ENCODE peak calls at places on chromosome 3, in six cellular contexts. One of them, this sample, is unnamed.

GRCh38 chr3:195872800-195873199 is 35.6 kb downstream of the TNK2 start:
- DNase-seq in GM23338: no peak
- DNase-seq in esophagus muscularis mucosa: no peak
- DNase-seq in stimulated activated CD8-positive, alpha-beta memory T cell treated with anti-CD3 and anti-CD28 coated beads, Interleukin-2, amount 100 ng/mL, for 1 hour: no peak
- DNase-seq in stimulated activated naive CD4-positive, alpha-beta T cell: no peak
- DNase-seq in AG09319: no peak
- DNase-seq in this sample: no peak

GRCh38 chr3:149576071-149576564 is 81.7 kb downstream of the WWTR1 start:
- DNase-seq in stimulated activated CD8-positive, alpha-beta memory T cell treated with anti-CD3 and anti-CD28 coated beads, Interleukin-2, amount 100 ng/mL, for 1 hour: no peak
- DNase-seq in GM23338: peak; percentile 62
- DNase-seq in AG09319: peak; percentile 92
- DNase-seq in stimulated activated naive CD4-positive, alpha-beta T cell: no peak
- DNase-seq in esophagus muscularis mucosa: no peak
- DNase-seq in this sample: no peak

GRCh38 chr3:172294238-172294806 is 153.9 kb downstream of the GHSR start:
- DNase-seq in AG09319: no peak
- DNase-seq in GM23338: no peak
- DNase-seq in stimulated activated naive CD4-positive, alpha-beta T cell: no peak
- DNase-seq in stimulated activated CD8-positive, alpha-beta memory T cell treated with anti-CD3 and anti-CD28 coated beads, Interleukin-2, amount 100 ng/mL, for 1 hour: no peak
- DNase-seq in esophagus muscularis mucosa: no peak
- DNase-seq in this sample: no peak

GRCh38 chr3:141413387-141414140 is 45.3 kb downstream of the ZBTB38 start:
- DNase-seq in AG09319: no peak
- DNase-seq in GM23338: no peak
- DNase-seq in stimulated activated CD8-positive, alpha-beta memory T cell treated with anti-CD3 and anti-CD28 coated beads, Interleukin-2, amount 100 ng/mL, for 1 hour: no peak
- DNase-seq in stimulated activated naive CD4-positive, alpha-beta T cell: peak; percentile 34
- DNase-seq in esophagus muscularis mucosa: no peak
- DNase-seq in this sample: no peak

GRCh38 chr3:9870978-9871377 is 9.1 kb downstream of the CIDEC start:
- DNase-seq in esophagus muscularis mucosa: no peak
- DNase-seq in GM23338: no peak
- DNase-seq in stimulated activated CD8-positive, alpha-beta memory T cell treated with anti-CD3 and anti-CD28 coated beads, Interleukin-2, amount 100 ng/mL, for 1 hour: no peak
- DNase-seq in AG09319: peak; percentile 44
- DNase-seq in stimulated activated naive CD4-positive, alpha-beta T cell: no peak
- DNase-seq in this sample: no peak

GRCh38 chr3:149970716-149971402 is at the start of gene PFN2:
- DNase-seq in stimulated activated naive CD4-positive, alpha-beta T cell: peak; percentile 43
- DNase-seq in GM23338: no peak
- DNase-seq in AG09319: peak; percentile 75
- DNase-seq in stimulated activated CD8-positive, alpha-beta memory T cell treated with anti-CD3 and anti-CD28 coated beads, Interleukin-2, amount 100 ng/mL, for 1 hour: peak; percentile 39
- DNase-seq in esophagus muscularis mucosa: no peak
- DNase-seq in this sample: peak; percentile 95

GRCh38 chr3:148697311-148698189 is at the start of gene AGTR1:
- DNase-seq in esophagus muscularis mucosa: no peak
- DNase-seq in stimulated activated naive CD4-positive, alpha-beta T cell: no peak
- DNase-seq in GM23338: peak; percentile 84
- DNase-seq in stimulated activated CD8-positive, alpha-beta memory T cell treated with anti-CD3 and anti-CD28 coated beads, Interleukin-2, amount 100 ng/mL, for 1 hour: no peak
- DNase-seq in AG09319: no peak
- DNase-seq in this sample: no peak

GRCh38 chr3:36893137-36893557 is 51.7 kb downstream of the TRANK1 start:
- DNase-seq in esophagus muscularis mucosa: peak; percentile 79
- DNase-seq in AG09319: no peak
- DNase-seq in stimulated activated naive CD4-positive, alpha-beta T cell: peak; percentile 78
- DNase-seq in stimulated activated CD8-positive, alpha-beta memory T cell treated with anti-CD3 and anti-CD28 coated beads, Interleukin-2, amount 100 ng/mL, for 1 hour: no peak
- DNase-seq in GM23338: peak; percentile 40
- DNase-seq in this sample: no peak

GRCh38 chr3:126021224-126021623 is 52.2 kb downstream of the ROPN1B start:
- DNase-seq in GM23338: peak; percentile 2
- DNase-seq in stimulated activated CD8-positive, alpha-beta memory T cell treated with anti-CD3 and anti-CD28 coated beads, Interleukin-2, amount 100 ng/mL, for 1 hour: no peak
- DNase-seq in AG09319: no peak
- DNase-seq in stimulated activated naive CD4-positive, alpha-beta T cell: no peak
- DNase-seq in esophagus muscularis mucosa: no peak
- DNase-seq in this sample: no peak

GRCh38 chr3:119311191-119311925 is 17.2 kb downstream of the ARHGAP31 start:
- DNase-seq in AG09319: no peak
- DNase-seq in GM23338: no peak
- DNase-seq in esophagus muscularis mucosa: peak; percentile 17
- DNase-seq in stimulated activated CD8-positive, alpha-beta memory T cell treated with anti-CD3 and anti-CD28 coated beads, Interleukin-2, amount 100 ng/mL, for 1 hour: no peak
- DNase-seq in stimulated activated naive CD4-positive, alpha-beta T cell: no peak
- DNase-seq in this sample: no peak

GRCh38 chr3:184687363-184688049 is 24.4 kb downstream of the MAGEF1 start:
- DNase-seq in esophagus muscularis mucosa: no peak
- DNase-seq in stimulated activated naive CD4-positive, alpha-beta T cell: no peak
- DNase-seq in GM23338: no peak
- DNase-seq in AG09319: no peak
- DNase-seq in stimulated activated CD8-positive, alpha-beta memory T cell treated with anti-CD3 and anti-CD28 coated beads, Interleukin-2, amount 100 ng/mL, for 1 hour: no peak
- DNase-seq in this sample: no peak

GRCh38 chr3:16243706-16244490 is 20.8 kb downstream of the DPH3 start:
- DNase-seq in AG09319: no peak
- DNase-seq in esophagus muscularis mucosa: no peak
- DNase-seq in GM23338: no peak
- DNase-seq in stimulated activated CD8-positive, alpha-beta memory T cell treated with anti-CD3 and anti-CD28 coated beads, Interleukin-2, amount 100 ng/mL, for 1 hour: no peak
- DNase-seq in stimulated activated naive CD4-positive, alpha-beta T cell: no peak
- DNase-seq in this sample: no peak

GRCh38 chr3:65048151-65048550 is 360.4 kb upstream of the ADAMTS9 start:
- DNase-seq in GM23338: no peak
- DNase-seq in stimulated activated CD8-positive, alpha-beta memory T cell treated with anti-CD3 and anti-CD28 coated beads, Interleukin-2, amount 100 ng/mL, for 1 hour: no peak
- DNase-seq in AG09319: no peak
- DNase-seq in stimulated activated naive CD4-positive, alpha-beta T cell: no peak
- DNase-seq in esophagus muscularis mucosa: no peak
- DNase-seq in this sample: no peak

GRCh38 chr3:46844851-46845250 is 18.4 kb downstream of the MYL3 start:
- DNase-seq in stimulated activated CD8-positive, alpha-beta memory T cell treated with anti-CD3 and anti-CD28 coated beads, Interleukin-2, amount 100 ng/mL, for 1 hour: no peak
- DNase-seq in stimulated activated naive CD4-positive, alpha-beta T cell: no peak
- DNase-seq in esophagus muscularis mucosa: no peak
- DNase-seq in GM23338: no peak
- DNase-seq in AG09319: no peak
- DNase-seq in this sample: no peak

GRCh38 chr3:149908558-149908957 is 62.1 kb downstream of the PFN2 start:
- DNase-seq in AG09319: no peak
- DNase-seq in GM23338: no peak
- DNase-seq in stimulated activated naive CD4-positive, alpha-beta T cell: no peak
- DNase-seq in stimulated activated CD8-positive, alpha-beta memory T cell treated with anti-CD3 and anti-CD28 coated beads, Interleukin-2, amount 100 ng/mL, for 1 hour: no peak
- DNase-seq in esophagus muscularis mucosa: no peak
- DNase-seq in this sample: no peak

GRCh38 chr3:38190481-38190881 is 25.1 kb downstream of the OXSR1 start:
- DNase-seq in stimulated activated CD8-positive, alpha-beta memory T cell treated with anti-CD3 and anti-CD28 coated beads, Interleukin-2, amount 100 ng/mL, for 1 hour: no peak
- DNase-seq in GM23338: no peak
- DNase-seq in esophagus muscularis mucosa: no peak
- DNase-seq in stimulated activated naive CD4-positive, alpha-beta T cell: no peak
- DNase-seq in AG09319: no peak
- DNase-seq in this sample: no peak

GRCh38 chr3:101571028-101571895 is 2.7 kb upstream of the PCNP start:
- DNase-seq in GM23338: no peak
- DNase-seq in AG09319: no peak
- DNase-seq in stimulated activated CD8-positive, alpha-beta memory T cell treated with anti-CD3 and anti-CD28 coated beads, Interleukin-2, amount 100 ng/mL, for 1 hour: no peak
- DNase-seq in esophagus muscularis mucosa: no peak
- DNase-seq in stimulated activated naive CD4-positive, alpha-beta T cell: peak; percentile 10
- DNase-seq in this sample: no peak

GRCh38 chr3:119582178-119582577 is 2.9 kb downstream of the ADPRH start:
- DNase-seq in stimulated activated naive CD4-positive, alpha-beta T cell: no peak
- DNase-seq in GM23338: no peak
- DNase-seq in esophagus muscularis mucosa: no peak
- DNase-seq in AG09319: no peak
- DNase-seq in stimulated activated CD8-positive, alpha-beta memory T cell treated with anti-CD3 and anti-CD28 coated beads, Interleukin-2, amount 100 ng/mL, for 1 hour: no peak
- DNase-seq in this sample: no peak

GRCh38 chr3:139339219-139339906 is 4.5 kb upstream of the MRPS22 start:
- DNase-seq in stimulated activated CD8-positive, alpha-beta memory T cell treated with anti-CD3 and anti-CD28 coated beads, Interleukin-2, amount 100 ng/mL, for 1 hour: no peak
- DNase-seq in AG09319: no peak
- DNase-seq in esophagus muscularis mucosa: no peak
- DNase-seq in GM23338: no peak
- DNase-seq in stimulated activated naive CD4-positive, alpha-beta T cell: no peak
- DNase-seq in this sample: no peak

GRCh38 chr3:40887012-40887411 is 312.3 kb upstream of the CTNNB1 start:
- DNase-seq in stimulated activated naive CD4-positive, alpha-beta T cell: no peak
- DNase-seq in esophagus muscularis mucosa: no peak
- DNase-seq in AG09319: no peak
- DNase-seq in GM23338: no peak
- DNase-seq in stimulated activated CD8-positive, alpha-beta memory T cell treated with anti-CD3 and anti-CD28 coated beads, Interleukin-2, amount 100 ng/mL, for 1 hour: no peak
- DNase-seq in this sample: no peak

GRCh38 chr3:66655119-66655518 is 154.3 kb upstream of the LRIG1 start:
- DNase-seq in stimulated activated CD8-positive, alpha-beta memory T cell treated with anti-CD3 and anti-CD28 coated beads, Interleukin-2, amount 100 ng/mL, for 1 hour: no peak
- DNase-seq in stimulated activated naive CD4-positive, alpha-beta T cell: no peak
- DNase-seq in esophagus muscularis mucosa: peak; percentile 79
- DNase-seq in GM23338: no peak
- DNase-seq in AG09319: no peak
- DNase-seq in this sample: no peak

GRCh38 chr3:195245531-195245951 is 25.4 kb downstream of the XXYLT1 start:
- DNase-seq in AG09319: no peak
- DNase-seq in GM23338: no peak
- DNase-seq in stimulated activated CD8-positive, alpha-beta memory T cell treated with anti-CD3 and anti-CD28 coated beads, Interleukin-2, amount 100 ng/mL, for 1 hour: no peak
- DNase-seq in esophagus muscularis mucosa: peak; percentile 78
- DNase-seq in stimulated activated naive CD4-positive, alpha-beta T cell: no peak
- DNase-seq in this sample: no peak

GRCh38 chr3:31581660-31582059 is 48.9 kb downstream of the STT3B start:
- DNase-seq in stimulated activated CD8-positive, alpha-beta memory T cell treated with anti-CD3 and anti-CD28 coated beads, Interleukin-2, amount 100 ng/mL, for 1 hour: no peak
- DNase-seq in stimulated activated naive CD4-positive, alpha-beta T cell: no peak
- DNase-seq in GM23338: no peak
- DNase-seq in esophagus muscularis mucosa: no peak
- DNase-seq in AG09319: no peak
- DNase-seq in this sample: no peak

GRCh38 chr3:39126532-39127071 is 19.1 kb downstream of the TTC21A start:
- DNase-seq in GM23338: peak; percentile 79
- DNase-seq in stimulated activated naive CD4-positive, alpha-beta T cell: no peak
- DNase-seq in stimulated activated CD8-positive, alpha-beta memory T cell treated with anti-CD3 and anti-CD28 coated beads, Interleukin-2, amount 100 ng/mL, for 1 hour: no peak
- DNase-seq in AG09319: no peak
- DNase-seq in esophagus muscularis mucosa: no peak
- DNase-seq in this sample: no peak

GRCh38 chr3:8282541-8283165 is 219.0 kb upstream of the LMCD1 start:
- DNase-seq in esophagus muscularis mucosa: no peak
- DNase-seq in stimulated activated CD8-positive, alpha-beta memory T cell treated with anti-CD3 and anti-CD28 coated beads, Interleukin-2, amount 100 ng/mL, for 1 hour: no peak
- DNase-seq in stimulated activated naive CD4-positive, alpha-beta T cell: no peak
- DNase-seq in GM23338: no peak
- DNase-seq in AG09319: no peak
- DNase-seq in this sample: no peak

GRCh38 chr3:34882764-34883163 is 756.6 kb upstream of the ARPP21 start:
- DNase-seq in stimulated activated naive CD4-positive, alpha-beta T cell: no peak
- DNase-seq in esophagus muscularis mucosa: no peak
- DNase-seq in stimulated activated CD8-positive, alpha-beta memory T cell treated with anti-CD3 and anti-CD28 coated beads, Interleukin-2, amount 100 ng/mL, for 1 hour: no peak
- DNase-seq in GM23338: peak; percentile 27
- DNase-seq in AG09319: no peak
- DNase-seq in this sample: peak; percentile 8

GRCh38 chr3:55697177-55697865 is 210.2 kb upstream of the WNT5A start:
- DNase-seq in AG09319: no peak
- DNase-seq in stimulated activated CD8-positive, alpha-beta memory T cell treated with anti-CD3 and anti-CD28 coated beads, Interleukin-2, amount 100 ng/mL, for 1 hour: no peak
- DNase-seq in esophagus muscularis mucosa: no peak
- DNase-seq in GM23338: no peak
- DNase-seq in stimulated activated naive CD4-positive, alpha-beta T cell: no peak
- DNase-seq in this sample: no peak

GRCh38 chr3:194879991-194880939 is 194.6 kb downstream of the FAM43A start:
- DNase-seq in stimulated activated CD8-positive, alpha-beta memory T cell treated with anti-CD3 and anti-CD28 coated beads, Interleukin-2, amount 100 ng/mL, for 1 hour: no peak
- DNase-seq in esophagus muscularis mucosa: peak; percentile 92
- DNase-seq in AG09319: no peak
- DNase-seq in stimulated activated naive CD4-positive, alpha-beta T cell: no peak
- DNase-seq in GM23338: no peak
- DNase-seq in this sample: peak; percentile 48

GRCh38 chr3:43540625-43541024 is 81.2 kb downstream of the ANO10 start:
- DNase-seq in GM23338: no peak
- DNase-seq in AG09319: peak; percentile 4
- DNase-seq in esophagus muscularis mucosa: no peak
- DNase-seq in stimulated activated naive CD4-positive, alpha-beta T cell: no peak
- DNase-seq in stimulated activated CD8-positive, alpha-beta memory T cell treated with anti-CD3 and anti-CD28 coated beads, Interleukin-2, amount 100 ng/mL, for 1 hour: no peak
- DNase-seq in this sample: no peak

GRCh38 chr3:187967097-187967496 is 186.9 kb upstream of the LPP start:
- DNase-seq in GM23338: no peak
- DNase-seq in esophagus muscularis mucosa: no peak
- DNase-seq in stimulated activated CD8-positive, alpha-beta memory T cell treated with anti-CD3 and anti-CD28 coated beads, Interleukin-2, amount 100 ng/mL, for 1 hour: no peak
- DNase-seq in stimulated activated naive CD4-positive, alpha-beta T cell: no peak
- DNase-seq in AG09319: no peak
- DNase-seq in this sample: no peak

GRCh38 chr3:124558898-124559649 is 171.2 kb upstream of the UMPS start:
- DNase-seq in stimulated activated naive CD4-positive, alpha-beta T cell: no peak
- DNase-seq in stimulated activated CD8-positive, alpha-beta memory T cell treated with anti-CD3 and anti-CD28 coated beads, Interleukin-2, amount 100 ng/mL, for 1 hour: no peak
- DNase-seq in GM23338: no peak
- DNase-seq in AG09319: peak; percentile 81
- DNase-seq in esophagus muscularis mucosa: peak; percentile 94
- DNase-seq in this sample: peak; percentile 86

GRCh38 chr3:126540946-126541627 is 17.1 kb downstream of the CHST13 start:
- DNase-seq in stimulated activated naive CD4-positive, alpha-beta T cell: no peak
- DNase-seq in esophagus muscularis mucosa: no peak
- DNase-seq in GM23338: no peak
- DNase-seq in stimulated activated CD8-positive, alpha-beta memory T cell treated with anti-CD3 and anti-CD28 coated beads, Interleukin-2, amount 100 ng/mL, for 1 hour: no peak
- DNase-seq in AG09319: no peak
- DNase-seq in this sample: no peak

This sample was measured in COR-L47.